ENCODE peak calls at places on chromosomes 12 and 14, in eight cellular contexts. B, Z, Q, P, R, H, I and Y are unnamed samples.
A peak's percentile ranks its signal among the peaks of the same experiment; 100 is the strongest.

GRCh38 chr12:41769810-41770209 is 374.9 kb downstream of the GXYLT1 start:
- DNase-seq in B (no peak), Z (no peak), Q (no peak), P (no peak), R (no peak), H (no peak), I (no peak), Y (no peak)

GRCh38 chr12:3097836-3098235 is 20.7 kb downstream of the TSPAN9 start:
- DNase-seq in B (no peak), Z (no peak), Q (no peak), P (no peak), R (no peak), H (no peak), I (no peak), Y (no peak)

GRCh38 chr14:103742499-103743255 is 27.1 kb downstream of the ZFYVE21 start:
- DNase-seq in B (no peak), Z (no peak), Q (no peak), P (no peak), R (no peak), H (no peak), I (no peak), Y (no peak)

GRCh38 chr12:32918890-32919791 is 22.6 kb upstream of the PKP2 start:
- DNase-seq in B (no peak), Z (no peak), Q (no peak), P (no peak), R (no peak), H (peak; percentile 6), I (peak; percentile 90), Y (no peak)

GRCh38 chr14:75783184-75783583 is 122.1 kb downstream of the TTLL5 start:
- DNase-seq in B (no peak), Z (no peak), Q (no peak), P (no peak), R (no peak), H (no peak), I (no peak), Y (no peak)

GRCh38 chr12:64950899-64951298 is 126.5 kb downstream of the TBC1D30 start:
- DNase-seq in B (no peak), Z (no peak), Q (no peak), P (no peak), R (no peak), H (no peak), I (no peak), Y (no peak)

GRCh38 chr14:63006515-63006914 is 38.7 kb downstream of the KCNH5 start:
- DNase-seq in B (no peak), Z (no peak), Q (no peak), P (no peak), R (no peak), H (no peak), I (no peak), Y (no peak)

GRCh38 chr12:685388-685787 is 22.1 kb upstream of the NINJ2 start:
- DNase-seq in B (no peak), Z (no peak), Q (no peak), P (peak; percentile 78), R (no peak), H (peak; percentile 6), I (peak; percentile 86), Y (peak; percentile 61)

GRCh38 chr12:26826437-26826836 is 6.6 kb downstream of the ITPR2 start:
- DNase-seq in B (no peak), Z (no peak), Q (no peak), P (no peak), R (no peak), H (no peak), I (no peak), Y (no peak)

GRCh38 chr12:12806784-12807516 is 6.2 kb upstream of the DDX47 start:
- DNase-seq in B (no peak), Z (no peak), Q (no peak), P (no peak), R (no peak), H (no peak), I (no peak), Y (no peak)

GRCh38 chr12:50017047-50017446 is 8.2 kb downstream of the RACGAP1 start:
- DNase-seq in B (no peak), Z (no peak), Q (no peak), P (no peak), R (peak; percentile 62), H (no peak), I (peak; percentile 79), Y (no peak)

GRCh38 chr12:12845794-12846243 is 32.7 kb downstream of the DDX47 start:
- DNase-seq in B (no peak), Z (no peak), Q (no peak), P (no peak), R (no peak), H (no peak), I (no peak), Y (no peak)

GRCh38 chr12:57465747-57466505 is 6.3 kb downstream of the GLI1 start:
- DNase-seq in B (no peak), Z (no peak), Q (no peak), P (no peak), R (no peak), H (no peak), I (no peak), Y (no peak)